ENCODE peak calls at places on chromosomes 7 and 10, in four cellular contexts. U is GM12878, Z is H1, F is HepG2. T is an unnamed sample.

GRCh38 chr7:140004672-140005071 is 58.1 kb downstream of the PARP12 start:
- DNase-seq in U (no peak), Z (no peak), F (no peak), T (no peak)

GRCh38 chr10:61608255-61609040 is 54.3 kb upstream of the CABCOCO1 start:
- DNase-seq in U (no peak), Z (no peak), F (no peak), T (no peak)

GRCh38 chr7:51175316-51175991 is 141.2 kb downstream of the COBL start:
- DNase-seq in U (no peak), Z (no peak), F (no peak), T (no peak)

GRCh38 chr7:16432425-16432731 is 11.0 kb upstream of the CRPPA start:
- DNase-seq in U (no peak), Z (no peak), F (no peak), T (no peak)

GRCh38 chr10:18158698-18159342 is 18.6 kb downstream of the CACNB2 start:
- DNase-seq in U (no peak), Z (no peak), F (no peak), T (no peak)

GRCh38 chr7:15459018-15459621 is 102.7 kb downstream of the AGMO start:
- DNase-seq in U (no peak), Z (no peak), F (no peak), T (no peak)

GRCh38 chr10:98357208-98357836 is 57.7 kb downstream of the PYROXD2 start:
- DNase-seq in U (no peak), Z (no peak), F (no peak), T (no peak)

GRCh38 chr10:11440250-11441150 is 170.9 kb downstream of the USP6NL start:
- DNase-seq in U (peak), Z (peak), F (no peak), T (no peak)

GRCh38 chr10:905972-906371 is 25.5 kb downstream of the LARP4B start:
- DNase-seq in U (no peak), Z (no peak), F (no peak), T (no peak)

GRCh38 chr10:75926763-75927162 is 495.3 kb downstream of the LRMDA start:
- DNase-seq in U (no peak), Z (no peak), F (no peak), T (no peak)

GRCh38 chr10:43198682-43199005 is 60.4 kb downstream of the CSGALNACT2 start:
- DNase-seq in U (no peak), Z (no peak), F (no peak), T (peak)

GRCh38 chr7:100080895-100081534 is 508 bp downstream of the ZNF3 start:
- DNase-seq in U (no peak), Z (no peak), F (peak), T (peak)

GRCh38 chr10:22997102-22997501 is 69.2 kb downstream of the ARMC3 start:
- DNase-seq in U (no peak), Z (peak), F (no peak), T (peak)

GRCh38 chr7:28160551-28160991 is 20.0 kb downstream of the JAZF1 start:
- DNase-seq in U (no peak), Z (no peak), F (no peak), T (no peak)

GRCh38 chr7:192701-193536 is 548 bp downstream of the FAM20C start:
- DNase-seq in U (no peak), Z (no peak), F (no peak), T (peak)

GRCh38 chr10:58335306-58336005 is 650 bp downstream of the UBE2D1 start:
- DNase-seq in U (no peak), Z (no peak), F (peak), T (no peak)

GRCh38 chr10:22658745-22659410 is 55.5 kb downstream of the PIP4K2A start:
- DNase-seq in U (no peak), Z (no peak), F (peak), T (no peak)

GRCh38 chr10:69846252-69847000 is 44.7 kb downstream of the COL13A1 start:
- DNase-seq in U (no peak), Z (no peak), F (no peak), T (peak)

GRCh38 chr10:95896066-95896850 is 11.5 kb upstream of the CC2D2B start:
- DNase-seq in U (no peak), Z (no peak), F (no peak), T (no peak)

GRCh38 chr10:112815238-112816032 is 134.6 kb upstream of the TCF7L2 start:
- DNase-seq in U (no peak), Z (no peak), F (peak), T (no peak)

GRCh38 chr7:115087437-115087836 is 165.5 kb downstream of the MDFIC start:
- DNase-seq in U (no peak), Z (no peak), F (peak), T (no peak)

GRCh38 chr10:77974396-77975074 is 48.0 kb upstream of the DLG5 start:
- DNase-seq in U (no peak), Z (peak), F (peak), T (peak)

GRCh38 chr10:18561861-18562551 is 89.4 kb downstream of the NSUN6 start:
- DNase-seq in U (no peak), Z (no peak), F (no peak), T (no peak)

GRCh38 chr10:30127120-30127541 is 67.7 kb upstream of the JCAD start:
- DNase-seq in U (no peak), Z (no peak), F (no peak), T (no peak)

GRCh38 chr10:121845044-121845784 is 82.6 kb downstream of the ATE1 start:
- DNase-seq in U (no peak), Z (no peak), F (no peak), T (no peak)

GRCh38 chr7:138834583-138834982 is 36.6 kb upstream of the ATP6V0A4 start:
- DNase-seq in U (no peak), Z (no peak), F (no peak), T (no peak)

GRCh38 chr10:123109466-123109865 is 26.3 kb upstream of the HMX3 start:
- DNase-seq in U (no peak), Z (no peak), F (no peak), T (no peak)

GRCh38 chr7:154879629-154880028 is 123.3 kb downstream of the PAXIP1 start:
- DNase-seq in U (no peak), Z (no peak), F (no peak), T (no peak)

GRCh38 chr7:45151967-45152366 is 5.6 kb upstream of the RAMP3 start:
- DNase-seq in U (no peak), Z (no peak), F (no peak), T (no peak)

GRCh38 chr10:125159932-125160855 is at the start of gene CTBP2:
- DNase-seq in U (no peak), Z (peak), F (no peak), T (peak)

GRCh38 chr7:129438839-129439640 is 4.8 kb downstream of the STRIP2 start:
- DNase-seq in U (no peak), Z (no peak), F (peak), T (no peak)

DNA sequence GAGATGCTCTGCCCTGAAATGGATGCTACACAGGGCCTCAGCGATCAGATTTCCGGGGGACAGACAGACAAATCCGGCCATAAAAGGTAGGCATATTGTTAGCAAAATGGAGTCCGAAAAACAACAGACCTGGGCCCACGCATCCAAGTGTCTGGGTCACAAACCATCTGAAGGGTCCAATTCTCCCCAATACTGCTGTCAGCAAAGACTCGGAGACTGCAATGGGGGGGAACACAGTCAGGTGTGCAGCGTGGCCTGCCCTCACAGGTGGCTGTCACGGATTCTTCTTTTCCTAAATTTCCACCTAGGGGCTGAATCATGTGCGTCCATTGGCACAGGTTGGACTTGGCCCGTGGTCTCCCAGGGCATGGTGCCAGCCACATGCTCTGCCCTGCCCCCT is 12.9 kb downstream of the PKD1L1 start:
- DNase-seq in U (no peak), Z (no peak), F (no peak), T (no peak)
- H3K9ac ChIP-seq in U (no peak), Z (no peak), F (no peak), T (no peak)

GRCh38 chr7:105644937-105645336 is 63.6 kb upstream of the EFCAB10 start:
- DNase-seq in U (no peak), Z (no peak), F (no peak), T (no peak)

GRCh38 chr7:105648561-105649401 is 67.5 kb upstream of the EFCAB10 start:
- DNase-seq in U (no peak), Z (no peak), F (peak), T (peak)

GRCh38 chr7:105649727-105650381 is 68.6 kb upstream of the EFCAB10 start:
- DNase-seq in U (no peak), Z (no peak), F (no peak), T (no peak)

GRCh38 chr7:105650382-105650729 is 69.1 kb upstream of the EFCAB10 start:
- DNase-seq in U (no peak), Z (no peak), F (no peak), T (no peak)

GRCh38 chr7:105647591-105647990 is 66.3 kb upstream of the EFCAB10 start:
- DNase-seq in U (no peak), Z (no peak), F (no peak), T (no peak)
- TF ChIP-seq TAF1 in U (no peak), Z (no peak), F (no peak), T (no peak)

GRCh38 chr7:20777377-20778062 is 9.2 kb downstream of the SP8 start:
- DNase-seq in U (no peak), Z (peak), F (no peak), T (no peak)
- H3K9ac ChIP-seq in U (no peak), Z (no peak), F (no peak), T (no peak)

GRCh38 chr10:26911811-26912461 is 51.2 kb upstream of the ABI1 start:
- DNase-seq in U (peak), Z (no peak), F (no peak), T (no peak)
- TF ChIP-seq TAF1 in U (no peak), Z (no peak), F (no peak), T (no peak)

GRCh38 chr7:13949939-13950338 is 39.5 kb downstream of the ETV1 start:
- DNase-seq in U (no peak), Z (no peak), F (no peak), T (no peak)
- H3K9ac ChIP-seq in U (no peak), Z (no peak), F (no peak), T (no peak)